ENCODE peak calls at places on chromosomes 6 and 20, in six cellular contexts. C is endothelial cell of umbilical vein, J is A549, X is HepG2, R is K562, F is GM12878. A is an unnamed sample.
A peak's percentile ranks its signal among the peaks of the same experiment; 100 is the strongest.

GRCh38 chr6:82741996-82742385 is 323.6 kb downstream of the UBE3D start:
- DNase-seq in C (no peak), J (no peak), X (no peak), R (no peak), F (no peak), A (no peak)

GRCh38 chr6:90701146-90701781 is 114.4 kb upstream of the MAP3K7 start:
- DNase-seq in C (no peak), J (peak; percentile 4), X (no peak), R (peak; percentile 9), F (no peak), A (peak; percentile 77)

GRCh38 chr6:152087701-152088100 is 280.2 kb downstream of the ESR1 start:
- DNase-seq in C (no peak), J (no peak), X (no peak), R (no peak), F (no peak), A (no peak)

GRCh38 chr6:81785340-81785739 is 32.9 kb upstream of the TENT5A start:
- DNase-seq in C (no peak), J (no peak), X (no peak), R (no peak), F (no peak), A (no peak)

GRCh38 chr6:11491998-11492397 is 45.6 kb upstream of the TMEM170B start:
- DNase-seq in C (no peak), J (no peak), X (no peak), R (no peak), F (no peak), A (peak; percentile 54)

GRCh38 chr6:121584591-121585369 is 149.3 kb downstream of the GJA1 start:
- DNase-seq in C (no peak), J (no peak), X (no peak), R (no peak), F (no peak), A (no peak)

GRCh38 chr20:62589720-62590119 is 52.6 kb upstream of the SLCO4A1 start:
- DNase-seq in C (no peak), J (no peak), X (no peak), R (no peak), F (no peak), A (no peak)

GRCh38 chr6:160076009-160076408 is 45.6 kb upstream of the SLC22A1 start:
- DNase-seq in C (no peak), J (no peak), X (no peak), R (no peak), F (no peak), A (no peak)

GRCh38 chr6:163332575-163332974 is 81.9 kb upstream of the QKI start:
- DNase-seq in C (no peak), J (no peak), X (no peak), R (no peak), F (no peak), A (no peak)

GRCh38 chr6:21166754-21167153 is 426.8 kb upstream of the SOX4 start:
- DNase-seq in C (no peak), J (no peak), X (no peak), R (no peak), F (no peak), A (no peak)

GRCh38 chr20:10051185-10051584 is 16.4 kb downstream of the ANKEF1 start:
- DNase-seq in C (no peak), J (no peak), X (no peak), R (no peak), F (no peak), A (no peak)

GRCh38 chr20:10047427-10047826 is 12.6 kb downstream of the ANKEF1 start:
- DNase-seq in C (no peak), J (peak; percentile 53), X (peak; percentile 39), R (no peak), F (no peak), A (peak; percentile 9)
- TF ChIP-seq CTCF in C (peak; percentile 28), J (peak; percentile 32), X (peak; percentile 46), R (no peak), F (no peak), A (peak; percentile 28)

DNA sequence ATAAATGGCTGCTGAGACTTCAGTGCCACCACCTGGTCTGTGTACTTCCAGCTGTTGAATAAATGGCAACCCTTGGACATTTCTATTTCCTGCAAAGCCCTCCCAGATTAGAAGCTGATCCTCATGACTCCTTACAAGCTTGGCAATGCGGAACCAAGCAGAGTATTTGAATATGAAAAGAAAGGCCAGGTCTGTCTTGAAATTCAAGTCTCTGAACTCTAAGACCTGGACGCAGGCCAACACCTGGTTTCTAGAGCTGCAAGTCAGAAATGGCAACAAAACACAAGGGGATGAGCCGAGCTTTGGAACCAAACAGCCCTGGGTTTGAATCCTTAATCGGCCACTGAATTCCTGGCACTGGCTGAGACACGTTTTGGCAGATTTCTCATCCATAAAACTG is 353.4 kb downstream of the PTPRT start:
- DNase-seq in C (no peak), J (no peak), X (no peak), R (no peak), F (no peak), A (no peak)
- TF ChIP-seq MYC in C (no peak), J (no peak), X (no peak), R (no peak), F (no peak), A (no peak)

GRCh38 chr6:146189131-146189530 is 160.3 kb downstream of the GRM1 start:
- DNase-seq in C (no peak), J (no peak), X (no peak), R (no peak), F (no peak), A (no peak)

GRCh38 chr6:146184701-146185100 is 155.8 kb downstream of the GRM1 start:
- DNase-seq in C (peak; percentile 7), J (no peak), X (no peak), R (no peak), F (no peak), A (no peak)

GRCh38 chr6:146183831-146184230 is 155.0 kb downstream of the GRM1 start:
- DNase-seq in C (no peak), J (no peak), X (no peak), R (no peak), F (no peak), A (no peak)
- TF ChIP-seq MAX in C (no peak), J (no peak), X (no peak), R (no peak), F (no peak), A (no peak)

DNA sequence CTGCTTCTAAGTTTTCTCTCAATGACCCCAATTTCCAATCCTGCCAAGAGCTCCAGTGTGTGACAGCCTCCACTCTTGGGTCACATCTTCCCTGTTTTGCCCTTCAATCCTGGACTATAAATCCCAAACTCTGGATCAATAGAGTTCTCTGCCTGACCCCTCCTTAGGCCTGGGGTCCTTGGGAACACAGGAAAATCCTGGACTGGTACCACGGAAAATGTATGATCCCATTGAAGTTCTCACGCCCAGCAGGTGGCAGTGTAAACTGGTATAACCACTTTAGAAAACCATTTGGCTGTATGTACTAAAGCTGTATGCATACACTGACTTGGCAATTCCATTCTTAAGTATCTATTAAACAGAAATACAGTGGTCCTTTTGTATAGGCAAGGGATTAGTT is 98.0 kb downstream of the SNAP25 start:
- DNase-seq in C (peak; percentile 35), J (peak; percentile 76), X (peak; percentile 78), R (peak; percentile 7), F (peak; percentile 9), A (peak; percentile 23)
- TF ChIP-seq CTCF in C (peak; percentile 14), J (peak; percentile 46), X (peak; percentile 93), R (peak; percentile 52), F (peak; percentile 35), A (peak; percentile 24)

DNA sequence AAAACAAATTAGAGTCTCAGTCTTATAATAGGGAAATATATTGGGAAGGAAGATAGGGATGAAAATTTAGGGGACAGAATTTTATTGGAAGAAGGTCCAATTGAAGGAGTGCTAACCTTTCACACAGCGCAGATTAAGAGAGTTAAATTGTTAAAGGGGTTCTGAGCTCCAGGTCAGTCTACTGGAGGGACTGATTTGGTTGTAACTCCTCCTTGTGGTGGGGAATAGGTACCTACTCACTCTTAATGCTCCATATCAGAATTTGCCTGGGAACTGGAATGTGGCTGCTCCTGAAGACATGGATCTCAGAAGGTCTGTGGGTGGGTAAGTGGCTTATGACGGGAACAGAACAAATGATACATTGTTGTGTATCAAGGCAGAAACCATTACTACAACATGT is 143.5 kb downstream of the FLRT3 start:
- DNase-seq in C (no peak), J (peak; percentile 21), X (no peak), R (no peak), F (no peak), A (peak; percentile 6)
- TF ChIP-seq MYC in C (no peak), J (no peak), X (no peak), R (no peak), F (no peak), A (no peak)

GRCh38 chr6:99838607-99839006 is 155.4 kb downstream of the MCHR2 start:
- DNase-seq in C (no peak), J (peak; percentile 2), X (no peak), R (no peak), F (no peak), A (no peak)
- TF ChIP-seq MAX in C (no peak), J (no peak), X (no peak), R (no peak), F (no peak), A (no peak)

A was measured in NB4.